ENCODE peak calls at places on chromosomes 3 and 15, in ten cellular contexts. F is naive thymus-derived CD4-positive, alpha-beta T cell; G is IMR-90; X is cardiac muscle cell; L is GM12865; T is psoas muscle; Q is fibroblast of pulmonary artery; D is HCT116; V is stomach; A is lower lobe of right lung. J is an unnamed sample.

GRCh38 chr15:100158368-100158767 is 183.4 kb downstream of the ADAMTS17 start:
- DNase-seq in F (no peak), G (no peak), X (peak), L (no peak), T (no peak), Q (no peak), D (no peak), V (no peak), A (no peak), J (no peak)

GRCh38 chr3:46495901-46496456 is 1.8 kb upstream of the RTP3 start:
- DNase-seq in F (no peak), G (peak), X (no peak), L (no peak), T (no peak), Q (peak), D (no peak), V (no peak), A (no peak), J (no peak)

GRCh38 chr3:38650248-38650940 is 907 bp upstream of the SCN5A start:
- DNase-seq in F (no peak), G (no peak), X (no peak), L (no peak), T (no peak), Q (no peak), D (no peak), V (no peak), A (no peak), J (no peak)

GRCh38 chr15:90660195-90660995 is 56.8 kb upstream of the BLM start:
- DNase-seq in F (peak), G (peak), X (no peak), L (peak), T (peak), Q (peak), D (no peak), V (peak), A (peak), J (peak)

GRCh38 chr3:78204977-78205376 is 1165.1 kb downstream of the ROBO2 start:
- DNase-seq in F (no peak), G (peak), X (peak), L (no peak), T (no peak), Q (peak), D (no peak), V (no peak), A (no peak), J (no peak)

GRCh38 chr3:9211155-9211950 is 38.1 kb downstream of the SRGAP3 start:
- DNase-seq in F (no peak), G (peak), X (no peak), L (no peak), T (no peak), Q (no peak), D (no peak), V (no peak), A (no peak), J (no peak)

GRCh38 chr3:23931597-23931996 is 13.5 kb upstream of the NR1D2 start:
- DNase-seq in F (no peak), G (no peak), X (no peak), L (no peak), T (no peak), Q (no peak), D (no peak), V (no peak), A (no peak), J (no peak)

GRCh38 chr3:48516571-48516970 is 12.6 kb upstream of the SHISA5 start:
- DNase-seq in F (no peak), G (no peak), X (no peak), L (no peak), T (no peak), Q (no peak), D (no peak), V (no peak), A (no peak), J (no peak)

GRCh38 chr3:123877965-123878364 is 6.2 kb downstream of the MYLK start:
- DNase-seq in F (no peak), G (no peak), X (no peak), L (no peak), T (no peak), Q (no peak), D (no peak), V (no peak), A (no peak), J (no peak)

GRCh38 chr3:148861277-148861869 is 3.7 kb upstream of the CPA3 start:
- DNase-seq in F (no peak), G (peak), X (peak), L (peak), T (no peak), Q (peak), D (peak), V (no peak), A (no peak), J (peak)

GRCh38 chr15:25677719-25678497 is 185.2 kb downstream of the ATP10A start:
- DNase-seq in F (no peak), G (no peak), X (no peak), L (no peak), T (no peak), Q (no peak), D (no peak), V (no peak), A (no peak), J (no peak)

GRCh38 chr3:127473244-127474024 is 117.1 kb downstream of the TPRA1 start:
- DNase-seq in F (no peak), G (no peak), X (peak), L (peak), T (no peak), Q (no peak), D (peak), V (peak), A (peak), J (no peak)

GRCh38 chr3:58526124-58526957 is 10.6 kb downstream of the ACOX2 start:
- DNase-seq in F (no peak), G (peak), X (no peak), L (no peak), T (no peak), Q (peak), D (peak), V (no peak), A (no peak), J (no peak)

GRCh38 chr3:73661262-73661661 is 36.5 kb upstream of the PDZRN3 start:
- DNase-seq in F (no peak), G (peak), X (no peak), L (no peak), T (no peak), Q (peak), D (no peak), V (no peak), A (no peak), J (no peak)

GRCh38 chr15:65082303-65082958 is 5.9 kb downstream of the KBTBD13 start:
- DNase-seq in F (peak), G (no peak), X (peak), L (no peak), T (no peak), Q (no peak), D (no peak), V (no peak), A (peak), J (no peak)

GRCh38 chr3:46114324-46114988 is 87.2 kb upstream of the XCR1 start:
- DNase-seq in F (no peak), G (peak), X (no peak), L (no peak), T (no peak), Q (peak), D (no peak), V (no peak), A (no peak), J (no peak)

GRCh38 chr15:77030042-77030927 is 35.4 kb downstream of the PSTPIP1 start:
- DNase-seq in F (peak), G (no peak), X (no peak), L (no peak), T (peak), Q (no peak), D (no peak), V (peak), A (peak), J (no peak)

GRCh38 chr3:170745211-170745718 is 124.7 kb downstream of the RPL22L1 start:
- DNase-seq in F (no peak), G (peak), X (no peak), L (no peak), T (no peak), Q (peak), D (no peak), V (no peak), A (no peak), J (no peak)

GRCh38 chr3:41808152-41808551 is 153.8 kb downstream of the ULK4 start:
- DNase-seq in F (no peak), G (peak), X (peak), L (no peak), T (no peak), Q (peak), D (no peak), V (no peak), A (no peak), J (no peak)

DNA sequence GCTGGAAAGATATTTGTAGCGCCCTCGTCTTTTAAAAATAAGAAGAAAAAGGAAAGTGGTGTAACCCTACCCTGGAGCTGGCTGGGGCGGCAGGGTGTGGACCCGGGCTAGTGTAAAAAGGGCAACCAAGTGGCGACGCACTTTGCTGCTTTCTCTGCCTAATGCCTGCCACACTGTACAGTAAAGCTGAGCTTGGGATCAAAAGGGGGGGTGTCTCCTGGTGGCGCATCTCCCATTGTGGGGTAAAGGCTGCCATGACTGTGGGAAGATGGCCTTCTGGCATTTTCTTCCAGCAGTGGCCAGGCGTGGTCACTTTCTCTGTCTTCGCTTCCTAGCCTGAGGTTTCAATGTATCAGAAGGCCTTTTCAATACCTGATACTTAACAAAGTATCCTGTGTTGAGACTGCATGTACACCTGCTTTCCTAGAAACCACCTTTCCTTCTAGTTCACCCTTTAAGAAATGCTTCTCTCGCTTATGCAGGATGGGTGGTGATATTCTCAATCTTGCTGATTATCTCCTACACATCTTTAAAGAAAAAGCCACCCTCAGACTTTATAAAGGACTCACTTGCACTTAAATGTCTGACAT is 901 bp downstream of the ARL6IP5 start:
- DNase-seq in F (no peak), G (no peak), X (no peak), L (peak), T (peak), Q (no peak), D (no peak), V (peak), A (peak), J (no peak)
- H3K4me3 ChIP-seq in F (peak), G (peak), X (peak), L (peak), T (peak), Q (peak), D (peak), V (peak), A (peak), J (peak)

GRCh38 chr3:157335677-157336076 is 101.0 kb upstream of the PTX3 start:
- DNase-seq in F (no peak), G (peak), X (no peak), L (no peak), T (no peak), Q (peak), D (no peak), V (no peak), A (no peak), J (no peak)
- H3K4me3 ChIP-seq in F (no peak), G (no peak), X (no peak), L (no peak), T (no peak), Q (no peak), D (no peak), V (no peak), A (no peak), J (no peak)

DNA sequence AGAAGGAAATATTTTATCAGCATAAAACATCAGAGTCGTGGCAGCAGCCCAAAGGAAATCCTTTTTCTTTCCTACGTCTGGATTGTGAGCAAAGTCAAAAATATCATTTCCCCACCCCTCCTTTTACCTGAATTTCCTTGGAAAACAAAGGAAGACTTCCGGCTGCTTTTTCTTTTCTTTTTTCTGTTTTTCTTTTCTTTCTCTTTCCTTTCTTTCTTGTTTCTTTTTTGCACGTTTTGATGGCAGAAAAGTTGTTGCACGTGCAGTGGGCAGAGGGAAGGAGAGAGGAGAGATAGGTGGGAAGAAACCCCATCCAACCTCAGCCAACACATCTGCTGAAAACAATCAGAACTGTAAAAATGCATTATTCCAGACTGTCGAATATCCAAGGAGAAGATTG is 544 bp upstream of the MYO1E start:
- DNase-seq in F (no peak), G (no peak), X (no peak), L (no peak), T (no peak), Q (no peak), D (no peak), V (no peak), A (no peak), J (no peak)
- H3K4me3 ChIP-seq in F (peak), G (peak), X (peak), L (peak), T (peak), Q (peak), D (peak), V (peak), A (peak), J (peak)

GRCh38 chr3:65667963-65668362 is 370.8 kb downstream of the MAGI1 start:
- DNase-seq in F (no peak), G (no peak), X (no peak), L (no peak), T (no peak), Q (no peak), D (no peak), V (no peak), A (no peak), J (no peak)

GRCh38 chr3:65671004-65671403 is 367.7 kb downstream of the MAGI1 start:
- DNase-seq in F (no peak), G (no peak), X (no peak), L (no peak), T (no peak), Q (peak), D (no peak), V (no peak), A (no peak), J (no peak)

GRCh38 chr3:65666426-65667091 is 372.2 kb downstream of the MAGI1 start:
- DNase-seq in F (no peak), G (peak), X (no peak), L (no peak), T (no peak), Q (peak), D (no peak), V (no peak), A (no peak), J (no peak)

GRCh38 chr3:65672071-65672470 is 366.6 kb downstream of the MAGI1 start:
- DNase-seq in F (no peak), G (no peak), X (no peak), L (no peak), T (no peak), Q (no peak), D (no peak), V (no peak), A (no peak), J (no peak)

GRCh38 chr3:65669163-65669875 is 369.4 kb downstream of the MAGI1 start:
- DNase-seq in F (no peak), G (peak), X (no peak), L (no peak), T (no peak), Q (peak), D (no peak), V (no peak), A (no peak), J (no peak)
- H3K4me3 ChIP-seq in F (no peak), G (no peak), X (no peak), L (no peak), T (no peak), Q (no peak), D (no peak), V (no peak), A (no peak), J (no peak)

GRCh38 chr3:119658994-119659393 is 1.4 kb downstream of the POPDC2 start:
- DNase-seq in F (no peak), G (no peak), X (no peak), L (no peak), T (no peak), Q (no peak), D (no peak), V (no peak), A (no peak), J (no peak)

GRCh38 chr3:119660474-119661150 is at the start of gene POPDC2:
- DNase-seq in F (no peak), G (no peak), X (peak), L (no peak), T (peak), Q (peak), D (no peak), V (no peak), A (no peak), J (no peak)

GRCh38 chr3:119659584-119660291 is 651 bp downstream of the POPDC2 start:
- DNase-seq in F (no peak), G (no peak), X (no peak), L (no peak), T (peak), Q (no peak), D (no peak), V (no peak), A (no peak), J (no peak)

GRCh38 chr3:119653871-119654270 is 6.5 kb downstream of the POPDC2 start:
- DNase-seq in F (no peak), G (no peak), X (no peak), L (no peak), T (no peak), Q (no peak), D (no peak), V (no peak), A (no peak), J (no peak)

DNA sequence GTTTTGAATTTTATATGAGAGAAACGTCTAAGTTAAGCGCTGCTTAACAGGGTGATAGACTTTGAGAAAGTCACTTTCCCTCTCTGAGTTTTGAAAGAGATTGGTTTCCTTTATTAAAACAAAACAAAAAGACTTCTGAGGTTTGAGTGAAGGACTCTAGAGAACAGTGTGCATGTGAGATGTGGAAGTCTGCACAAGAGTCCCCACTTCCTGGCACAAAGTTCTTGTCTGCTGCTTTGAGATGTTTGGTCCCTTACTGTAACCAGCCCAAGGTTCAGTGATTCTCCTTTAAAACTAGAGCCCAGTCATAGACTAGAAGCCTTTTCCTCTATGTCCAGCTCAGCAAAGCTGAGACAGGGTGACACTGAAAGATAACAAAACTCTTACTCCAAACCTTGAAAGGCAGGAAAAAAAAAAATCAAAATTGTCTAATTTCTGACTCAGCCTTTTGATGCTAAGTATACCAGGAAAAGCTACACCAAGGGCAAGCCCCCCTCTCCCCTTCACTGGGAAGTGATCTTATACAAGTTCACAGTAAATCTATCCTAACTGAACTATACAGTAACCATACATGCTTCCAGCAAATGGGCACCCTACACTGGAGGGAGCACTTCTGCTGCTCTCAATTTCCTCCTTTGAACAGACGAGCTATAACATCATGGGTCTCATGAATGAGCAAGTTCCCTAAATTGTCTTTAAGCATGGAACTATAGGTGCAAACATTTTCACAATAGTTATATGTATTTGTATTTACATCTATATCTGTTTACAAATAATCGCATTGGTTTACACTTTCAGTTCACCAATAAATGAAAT is 2.3 kb downstream of the POPDC2 start:
- DNase-seq in F (no peak), G (no peak), X (no peak), L (peak), T (no peak), Q (no peak), D (no peak), V (no peak), A (no peak), J (no peak)
- H3K4me3 ChIP-seq in F (no peak), G (no peak), X (peak), L (no peak), T (peak), Q (no peak), D (no peak), V (no peak), A (no peak), J (no peak)

DNA sequence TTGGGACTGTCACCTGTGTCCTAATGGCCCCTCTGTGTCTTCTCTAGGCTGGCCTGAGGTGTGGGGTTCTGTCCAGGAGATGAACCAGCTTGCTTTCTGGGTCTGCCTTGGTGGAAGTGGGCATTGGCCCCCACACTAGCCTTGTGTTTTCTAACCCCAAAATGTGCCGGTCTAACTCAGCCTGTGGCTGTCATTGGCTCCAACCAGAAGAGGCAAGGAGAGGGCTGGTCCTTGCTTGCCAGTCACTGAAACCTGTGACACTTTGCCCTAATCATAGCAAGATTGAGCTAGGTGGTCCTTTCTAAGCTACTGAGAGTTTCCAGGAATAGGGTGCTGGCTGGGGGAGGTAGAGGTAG is 2.2 kb downstream of the C15orf39 start:
- DNase-seq in F (no peak), G (no peak), X (no peak), L (peak), T (no peak), Q (no peak), D (no peak), V (no peak), A (no peak), J (no peak)
- H3K4me3 ChIP-seq in F (peak), G (no peak), X (no peak), L (peak), T (peak), Q (peak), D (peak), V (peak), A (peak), J (peak)

GRCh38 chr15:88736204-88736603 is 67.0 kb upstream of the ACAN start:
- DNase-seq in F (no peak), G (no peak), X (no peak), L (no peak), T (no peak), Q (no peak), D (no peak), V (no peak), A (no peak), J (no peak)
- H3K4me3 ChIP-seq in F (no peak), G (no peak), X (no peak), L (no peak), T (no peak), Q (no peak), D (no peak), V (no peak), A (no peak), J (no peak)

GRCh38 chr15:57327985-57328471 is 48.3 kb upstream of the CGNL1 start:
- DNase-seq in F (no peak), G (peak), X (no peak), L (no peak), T (no peak), Q (peak), D (no peak), V (no peak), A (no peak), J (no peak)
- H3K4me3 ChIP-seq in F (no peak), G (no peak), X (no peak), L (no peak), T (no peak), Q (no peak), D (no peak), V (no peak), A (no peak), J (no peak)

J was measured in GM12864.